ENCODE peak calls at places on chromosome 16, in ten cellular contexts. W is SK-N-SH, Z is psoas muscle, S is kidney, Q is esophagus muscularis mucosa, N is left lung, X is right cardiac atrium, D is foreskin keratinocyte, H is right atrium auricular region, F is heart left ventricle. A is an unnamed sample.

GRCh38 chr16:72372082-72372615 is 200.2 kb upstream of the PMFBP1 start:
- DNase-seq in W (no peak), Z (no peak), S (no peak), Q (no peak), N (no peak), X (no peak), D (no peak), H (no peak), F (no peak), A (no peak)

GRCh38 chr16:25157476-25157875 is 45.9 kb downstream of the LCMT1 start:
- DNase-seq in W (no peak), Z (no peak), S (no peak), Q (no peak), N (no peak), X (no peak), D (no peak), H (no peak), F (no peak), A (no peak)

GRCh38 chr16:85610059-85610445 is 3.1 kb upstream of the GSE1 start:
- DNase-seq in W (no peak), Z (no peak), S (no peak), Q (no peak), N (no peak), X (peak), D (no peak), H (no peak), F (no peak), A (no peak)

GRCh38 chr16:81581107-81581506 is 136.5 kb downstream of the CMIP start:
- DNase-seq in W (no peak), Z (no peak), S (no peak), Q (no peak), N (no peak), X (no peak), D (peak), H (no peak), F (peak), A (no peak)

GRCh38 chr16:5056347-5056746 is 9.4 kb downstream of the C16orf89 start:
- DNase-seq in W (peak), Z (no peak), S (no peak), Q (no peak), N (no peak), X (peak), D (no peak), H (no peak), F (no peak), A (peak)

GRCh38 chr16:86299882-86300490 is 210.3 kb upstream of the FOXF1 start:
- DNase-seq in W (no peak), Z (no peak), S (no peak), Q (no peak), N (no peak), X (no peak), D (no peak), H (no peak), F (no peak), A (no peak)

GRCh38 chr16:8571061-8571596 is 19.2 kb downstream of the TMEM114 start:
- DNase-seq in W (no peak), Z (no peak), S (no peak), Q (no peak), N (no peak), X (no peak), D (no peak), H (no peak), F (no peak), A (no peak)

GRCh38 chr16:68451656-68452055 is 3.3 kb upstream of the SMPD3 start:
- DNase-seq in W (no peak), Z (no peak), S (no peak), Q (no peak), N (no peak), X (no peak), D (no peak), H (no peak), F (no peak), A (no peak)

GRCh38 chr16:78676351-78676750 is 576.9 kb downstream of the WWOX start:
- DNase-seq in W (no peak), Z (no peak), S (no peak), Q (no peak), N (no peak), X (no peak), D (no peak), H (no peak), F (no peak), A (no peak)

GRCh38 chr16:52812945-52813556 is 239.6 kb downstream of the CHD9NB start:
- DNase-seq in W (no peak), Z (no peak), S (no peak), Q (no peak), N (no peak), X (no peak), D (peak), H (no peak), F (no peak), A (peak)

GRCh38 chr16:22206847-22207714 is 1.0 kb downstream of the EEF2K start:
- DNase-seq in W (peak), Z (peak), S (peak), Q (peak), N (peak), X (peak), D (no peak), H (peak), F (peak), A (peak)

GRCh38 chr16:5502467-5502869 is 404.9 kb upstream of the EEF2KMT start:
- DNase-seq in W (peak), Z (no peak), S (no peak), Q (no peak), N (no peak), X (no peak), D (no peak), H (no peak), F (no peak), A (no peak)

GRCh38 chr16:50102046-50102756 is 36.4 kb downstream of the HEATR3 start:
- DNase-seq in W (no peak), Z (no peak), S (no peak), Q (no peak), N (no peak), X (no peak), D (peak), H (no peak), F (no peak), A (no peak)

GRCh38 chr16:84751947-84752346 is 52.1 kb downstream of the USP10 start:
- DNase-seq in W (no peak), Z (no peak), S (no peak), Q (no peak), N (no peak), X (no peak), D (no peak), H (peak), F (no peak), A (no peak)

GRCh38 chr16:84514874-84515835 is 10.7 kb upstream of the MEAK7 start:
- DNase-seq in W (no peak), Z (peak), S (no peak), Q (no peak), N (peak), X (peak), D (no peak), H (no peak), F (no peak), A (no peak)

GRCh38 chr16:31476305-31477219 is 4.6 kb downstream of the TGFB1I1 start:
- DNase-seq in W (peak), Z (peak), S (peak), Q (no peak), N (peak), X (peak), D (no peak), H (no peak), F (peak), A (no peak)

GRCh38 chr16:82470506-82471196 is 156.1 kb upstream of the CDH13 start:
- DNase-seq in W (no peak), Z (no peak), S (no peak), Q (no peak), N (no peak), X (no peak), D (no peak), H (no peak), F (no peak), A (peak)

GRCh38 chr16:69481901-69482341 is 57.5 kb downstream of the CYB5B start:
- DNase-seq in W (no peak), Z (peak), S (peak), Q (peak), N (peak), X (peak), D (peak), H (peak), F (peak), A (peak)

GRCh38 chr16:81838794-81839193 is 59.7 kb downstream of the PLCG2 start:
- DNase-seq in W (no peak), Z (no peak), S (no peak), Q (no peak), N (no peak), X (no peak), D (no peak), H (no peak), F (no peak), A (no peak)

GRCh38 chr16:70257391-70257790 is 5.7 kb upstream of the EXOSC6 start:
- DNase-seq in W (no peak), Z (no peak), S (no peak), Q (no peak), N (no peak), X (no peak), D (no peak), H (peak), F (no peak), A (no peak)

GRCh38 chr16:1961651-1962067 is 2.3 kb downstream of the NDUFB10 start:
- DNase-seq in W (no peak), Z (no peak), S (no peak), Q (no peak), N (no peak), X (no peak), D (no peak), H (no peak), F (no peak), A (no peak)

GRCh38 chr16:85616608-85617311 is 3.6 kb downstream of the GSE1 start:
- DNase-seq in W (peak), Z (peak), S (peak), Q (no peak), N (peak), X (peak), D (no peak), H (no peak), F (peak), A (no peak)

GRCh38 chr16:82195917-82196494 is 26.0 kb upstream of the MPHOSPH6 start:
- DNase-seq in W (no peak), Z (no peak), S (no peak), Q (no peak), N (no peak), X (no peak), D (no peak), H (no peak), F (no peak), A (no peak)

GRCh38 chr16:83837566-83837965 is 29.8 kb downstream of the HSBP1 start:
- DNase-seq in W (no peak), Z (no peak), S (no peak), Q (no peak), N (no peak), X (no peak), D (no peak), H (no peak), F (no peak), A (no peak)

GRCh38 chr16:68452176-68452575 is 3.9 kb upstream of the SMPD3 start:
- DNase-seq in W (no peak), Z (no peak), S (no peak), Q (no peak), N (no peak), X (no peak), D (no peak), H (no peak), F (no peak), A (no peak)

GRCh38 chr16:69017036-69017783 is 88.2 kb upstream of the HAS3 start:
- DNase-seq in W (peak), Z (no peak), S (no peak), Q (peak), N (no peak), X (no peak), D (no peak), H (no peak), F (no peak), A (no peak)

GRCh38 chr16:87390641-87391323 is 1.4 kb upstream of the MAP1LC3B start:
- DNase-seq in W (no peak), Z (no peak), S (no peak), Q (no peak), N (peak), X (no peak), D (no peak), H (no peak), F (no peak), A (no peak)
- H3K27ac ChIP-seq in W (peak), Z (peak), S (peak), Q (peak), N (peak), X (peak), D (no peak), H (peak), F (peak), A (no peak)

GRCh38 chr16:75948441-75948840 is 222.2 kb upstream of the CPHXL start:
- DNase-seq in W (no peak), Z (no peak), S (no peak), Q (no peak), N (no peak), X (no peak), D (no peak), H (no peak), F (no peak), A (no peak)
- H3K27ac ChIP-seq in W (no peak), Z (no peak), S (no peak), Q (no peak), N (no peak), X (no peak), D (no peak), H (no peak), F (no peak), A (no peak)

GRCh38 chr16:54237-54581 is 581 bp downstream of the SNRNP25 start:
- DNase-seq in W (no peak), Z (peak), S (no peak), Q (no peak), N (no peak), X (no peak), D (no peak), H (no peak), F (no peak), A (no peak)
- H3K27ac ChIP-seq in W (no peak), Z (no peak), S (no peak), Q (peak), N (no peak), X (no peak), D (no peak), H (peak), F (peak), A (peak)

GRCh38 chr16:56347166-56347565 is 78.2 kb downstream of the AMFR start:
- DNase-seq in W (no peak), Z (peak), S (peak), Q (no peak), N (peak), X (peak), D (no peak), H (no peak), F (peak), A (no peak)

GRCh38 chr16:56347670-56348069 is 77.7 kb downstream of the AMFR start:
- DNase-seq in W (no peak), Z (peak), S (peak), Q (no peak), N (peak), X (peak), D (no peak), H (no peak), F (peak), A (no peak)

GRCh38 chr16:56345406-56346050 is 79.8 kb downstream of the AMFR start:
- DNase-seq in W (no peak), Z (peak), S (peak), Q (no peak), N (peak), X (peak), D (no peak), H (no peak), F (peak), A (no peak)

GRCh38 chr16:56344518-56345405 is 80.6 kb downstream of the AMFR start:
- DNase-seq in W (no peak), Z (peak), S (peak), Q (no peak), N (peak), X (peak), D (no peak), H (no peak), F (peak), A (no peak)

DNA sequence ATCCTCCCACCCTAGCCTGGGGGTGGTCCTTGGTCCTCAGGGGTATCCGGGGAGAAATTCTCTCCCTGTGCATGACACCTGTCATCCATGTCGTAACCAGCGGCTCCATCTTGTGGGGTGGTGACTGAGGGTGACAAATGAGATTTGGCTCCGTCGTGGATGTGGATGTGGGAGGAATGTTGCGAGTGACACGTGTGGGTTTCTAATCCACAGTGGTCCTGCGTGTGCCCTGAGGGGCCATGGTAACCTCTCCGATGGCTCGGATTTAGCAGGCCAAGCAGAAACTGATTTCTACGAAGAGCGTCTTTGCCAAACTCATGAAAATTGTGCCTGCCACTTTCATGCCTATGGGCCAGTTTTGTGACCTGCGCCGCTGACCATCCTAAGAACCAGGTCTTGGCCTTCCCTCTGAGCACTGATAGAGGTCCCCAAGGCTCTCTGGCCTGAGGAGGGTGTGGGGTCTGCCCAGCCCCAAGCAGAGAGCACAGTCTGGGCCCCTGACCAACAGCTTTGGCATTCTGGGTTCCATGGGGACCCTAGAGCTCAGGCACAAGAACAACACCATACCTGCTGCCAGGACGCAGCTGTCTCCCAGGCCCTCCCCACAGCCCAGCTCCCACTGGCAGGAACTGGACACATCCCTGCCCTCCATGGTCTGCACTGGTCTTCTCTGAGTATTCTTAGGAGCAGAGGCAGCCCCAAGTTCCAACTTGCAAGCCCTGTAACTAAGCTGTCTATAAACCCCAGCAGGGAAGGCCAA is 79.0 kb downstream of the AMFR start:
- DNase-seq in W (no peak), Z (peak), S (peak), Q (no peak), N (peak), X (peak), D (no peak), H (no peak), F (peak), A (no peak)
- H3K27ac ChIP-seq in W (no peak), Z (no peak), S (no peak), Q (no peak), N (no peak), X (no peak), D (no peak), H (no peak), F (no peak), A (no peak)

DNA sequence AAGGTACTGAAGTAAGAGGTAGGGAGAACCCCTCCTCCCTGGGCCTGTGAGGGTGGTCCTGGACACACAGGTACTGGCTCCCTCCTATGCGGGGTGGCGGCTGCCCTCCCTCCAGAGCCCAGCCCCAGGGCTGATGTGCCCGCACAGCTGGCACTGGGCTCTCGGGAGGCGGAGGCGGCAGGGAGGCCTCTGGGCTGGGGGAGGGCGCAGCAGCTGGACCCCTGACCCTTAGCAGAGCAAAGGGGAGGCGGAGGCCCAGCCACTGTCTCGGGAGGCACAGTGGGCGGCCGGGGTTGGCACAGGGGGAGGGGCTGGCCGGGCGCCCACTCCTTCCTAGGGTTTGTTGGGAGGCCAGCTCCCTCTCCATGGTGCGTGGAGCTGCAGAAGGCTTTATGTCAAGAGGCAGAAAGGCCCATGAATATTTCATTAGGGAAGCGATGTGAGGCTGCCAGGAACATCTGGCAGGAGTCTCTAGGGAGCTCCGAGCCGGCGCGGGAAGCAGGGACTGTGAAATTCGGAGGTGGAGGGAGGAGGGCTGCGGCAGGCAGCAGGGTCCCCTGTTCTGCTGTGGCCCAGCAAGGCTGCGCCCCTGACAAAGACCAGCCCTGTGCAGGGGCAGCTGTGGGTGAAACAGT is 44.1 kb upstream of the ACSF3 start:
- DNase-seq in W (peak), Z (peak), S (peak), Q (no peak), N (peak), X (peak), D (no peak), H (no peak), F (peak), A (peak)
- H3K27ac ChIP-seq in W (no peak), Z (no peak), S (no peak), Q (no peak), N (no peak), X (no peak), D (no peak), H (no peak), F (no peak), A (no peak)

GRCh38 chr16:11844499-11844898 is 6.8 kb downstream of the RSL1D1 start:
- DNase-seq in W (no peak), Z (no peak), S (no peak), Q (no peak), N (no peak), X (no peak), D (no peak), H (no peak), F (no peak), A (no peak)

GRCh38 chr16:11848842-11849241 is 2.5 kb downstream of the RSL1D1 start:
- DNase-seq in W (no peak), Z (no peak), S (no peak), Q (no peak), N (no peak), X (no peak), D (no peak), H (no peak), F (no peak), A (no peak)

GRCh38 chr16:11843206-11843605 is 8.1 kb downstream of the RSL1D1 start:
- DNase-seq in W (no peak), Z (no peak), S (no peak), Q (no peak), N (no peak), X (no peak), D (no peak), H (no peak), F (no peak), A (no peak)

GRCh38 chr16:11841026-11841425 is 10.3 kb downstream of the RSL1D1 start:
- DNase-seq in W (no peak), Z (no peak), S (no peak), Q (no peak), N (no peak), X (no peak), D (no peak), H (no peak), F (no peak), A (no peak)

DNA sequence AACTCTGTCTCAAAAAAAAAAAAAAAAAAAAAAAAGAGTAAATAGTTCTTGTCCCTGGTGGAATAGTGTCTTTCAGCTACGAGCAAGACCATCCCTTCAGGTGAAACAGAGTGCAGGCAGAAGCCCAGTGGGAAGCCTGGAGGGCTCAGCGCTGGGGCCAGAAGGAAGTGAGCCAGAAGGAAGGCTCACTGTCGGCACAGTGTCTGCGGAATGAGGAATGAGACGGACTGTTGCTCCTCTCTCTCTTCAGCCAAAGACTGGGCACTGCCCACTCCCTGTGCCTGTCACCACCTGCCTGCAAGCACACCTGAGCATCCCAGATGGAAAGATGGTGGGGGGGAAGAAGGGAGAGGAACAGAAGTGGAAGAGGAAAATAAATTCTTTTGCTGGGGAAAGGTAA is 7.5 kb downstream of the RSL1D1 start:
- DNase-seq in W (no peak), Z (no peak), S (no peak), Q (no peak), N (no peak), X (no peak), D (no peak), H (no peak), F (no peak), A (no peak)
- H3K27ac ChIP-seq in W (no peak), Z (no peak), S (no peak), Q (no peak), N (no peak), X (no peak), D (no peak), H (no peak), F (no peak), A (no peak)

GRCh38 chr16:10923146-10923649 is 19.1 kb downstream of the DEXI start:
- DNase-seq in W (no peak), Z (no peak), S (no peak), Q (no peak), N (no peak), X (peak), D (no peak), H (no peak), F (no peak), A (no peak)

GRCh38 chr16:10922328-10923145 is 19.7 kb downstream of the DEXI start:
- DNase-seq in W (no peak), Z (peak), S (no peak), Q (no peak), N (no peak), X (peak), D (no peak), H (peak), F (peak), A (no peak)

GRCh38 chr16:10919003-10919351 is 23.3 kb downstream of the DEXI start:
- DNase-seq in W (no peak), Z (no peak), S (no peak), Q (no peak), N (no peak), X (no peak), D (no peak), H (no peak), F (no peak), A (no peak)

GRCh38 chr16:10921536-10922327 is 20.5 kb downstream of the DEXI start:
- DNase-seq in W (no peak), Z (no peak), S (no peak), Q (no peak), N (no peak), X (peak), D (no peak), H (no peak), F (peak), A (no peak)

GRCh38 chr16:10920726-10921427 is 21.4 kb downstream of the DEXI start:
- DNase-seq in W (no peak), Z (peak), S (no peak), Q (no peak), N (no peak), X (peak), D (no peak), H (no peak), F (no peak), A (peak)
- H3K27ac ChIP-seq in W (no peak), Z (peak), S (peak), Q (peak), N (no peak), X (peak), D (no peak), H (peak), F (peak), A (no peak)

GRCh38 chr16:66224186-66224585 is 142.3 kb upstream of the CDH5 start:
- DNase-seq in W (no peak), Z (no peak), S (no peak), Q (no peak), N (no peak), X (no peak), D (no peak), H (no peak), F (no peak), A (no peak)
- H3K27ac ChIP-seq in W (no peak), Z (no peak), S (no peak), Q (no peak), N (no peak), X (no peak), D (no peak), H (no peak), F (no peak), A (no peak)